ENCODE peak calls at places on chromosome 17, in ten cellular contexts. G, J, C, D, H, B, O, T, S and Y are unnamed samples. For H3K4me1, the result is how much of the 10 kb centered on the place peaks cover.

GRCh38 chr17:11276486-11276885 is 35.5 kb downstream of the SHISA6 start:
- DNase-seq in S (no peak), T (no peak), G (no peak), D (no peak), C (no peak), O (no peak), H (no peak), J (no peak), B (no peak), Y (no peak)

GRCh38 chr17:29145289-29146058 is 34.7 kb downstream of the MYO18A start:
- DNase-seq in C (peak), H (peak), S (peak), J (peak), O (peak), T (peak), G (peak), B (peak), D (peak), Y (peak)

GRCh38 chr17:51270675-51271074 is 10.3 kb downstream of the UTP18 start:
- DNase-seq in H (no peak), C (no peak), S (no peak), G (no peak), T (no peak), B (no peak), O (no peak), J (no peak), D (no peak), Y (no peak)

GRCh38 chr17:64056269-64057005 is 36.0 kb upstream of the ICAM2 start:
- DNase-seq in G (peak), S (no peak), C (no peak), O (peak), D (no peak), B (no peak), H (no peak), T (no peak), J (no peak), Y (no peak)

GRCh38 chr17:48609754-48610281 is 999 bp downstream of the HOXB7 start:
- DNase-seq in J (no peak), C (no peak), B (no peak), G (no peak), D (no peak), T (no peak), S (no peak), O (no peak), H (no peak), Y (no peak)

GRCh38 chr17:75472119-75472518 is 15.7 kb downstream of the TMEM94 start:
- DNase-seq in O (no peak), C (no peak), S (no peak), J (no peak), G (no peak), T (no peak), D (no peak), B (no peak), H (no peak), Y (no peak)

GRCh38 chr17:66810951-66811682 is 23.8 kb upstream of the CACNG5 start:
- DNase-seq in J (no peak), H (no peak), S (no peak), B (no peak), C (no peak), D (no peak), O (no peak), G (no peak), T (no peak), Y (no peak)

GRCh38 chr17:68657166-68657940 is 56.2 kb upstream of the FAM20A start:
- DNase-seq in D (no peak), C (peak), O (no peak), T (no peak), H (no peak), J (no peak), B (no peak), S (no peak), G (no peak), Y (no peak)

GRCh38 chr17:83091257-83092141 is 12.1 kb downstream of the METRNL start:
- DNase-seq in B (peak), O (peak), J (no peak), C (no peak), S (no peak), T (no peak), G (no peak), D (no peak), H (no peak), Y (peak)

GRCh38 chr17:50685691-50686493 is 21.8 kb downstream of the ANKRD40 start:
- DNase-seq in S (no peak), D (no peak), J (no peak), H (no peak), T (no peak), C (no peak), B (no peak), O (peak), G (no peak), Y (no peak)

GRCh38 chr17:60039509-60040442 is 38.9 kb downstream of the HEATR6 start:
- DNase-seq in D (no peak), H (no peak), J (no peak), C (no peak), O (no peak), S (no peak), G (no peak), T (no peak), B (no peak), Y (no peak)

GRCh38 chr17:79984045-79984840 is 51.4 kb downstream of the TBC1D16 start:
- DNase-seq in G (no peak), J (no peak), S (no peak), H (no peak), T (no peak), C (no peak), B (no peak), O (no peak), D (no peak), Y (no peak)

GRCh38 chr17:36928450-36929125 is 8.7 kb upstream of the LHX1 start:
- DNase-seq in T (no peak), H (no peak), G (no peak), B (no peak), J (no peak), D (no peak), C (no peak), O (no peak), S (no peak), Y (no peak)

GRCh38 chr17:50584116-50584515 is 23.6 kb downstream of the CACNA1G start:
- DNase-seq in G (no peak), O (no peak), D (no peak), H (no peak), J (no peak), B (no peak), S (no peak), C (no peak), T (no peak), Y (no peak)

GRCh38 chr17:41734139-41734948 is at the start of gene HAP1:
- DNase-seq in T (no peak), O (peak), S (peak), B (peak), H (no peak), D (no peak), G (peak), C (peak), J (peak), Y (no peak)

GRCh38 chr17:10772425-10773380 is 31.2 kb downstream of the TMEM238L start:
- DNase-seq in G (peak), D (no peak), B (peak), T (no peak), S (peak), H (no peak), J (peak), O (peak), C (peak), Y (no peak)

GRCh38 chr17:28878981-28879380 is 18.6 kb downstream of the FLOT2 start:
- DNase-seq in O (peak), G (peak), B (peak), H (no peak), J (peak), S (peak), T (no peak), D (no peak), C (peak), Y (no peak)

GRCh38 chr17:43673516-43674323 is 12.0 kb upstream of the MEOX1 start:
- DNase-seq in G (peak), O (peak), J (peak), H (peak), S (peak), B (peak), D (peak), C (peak), T (peak), Y (peak)

GRCh38 chr17:83154311-83155127 is 75.1 kb downstream of the METRNL start:
- DNase-seq in B (no peak), C (no peak), G (no peak), H (peak), J (no peak), D (no peak), T (no peak), S (no peak), O (no peak), Y (no peak)

DNA sequence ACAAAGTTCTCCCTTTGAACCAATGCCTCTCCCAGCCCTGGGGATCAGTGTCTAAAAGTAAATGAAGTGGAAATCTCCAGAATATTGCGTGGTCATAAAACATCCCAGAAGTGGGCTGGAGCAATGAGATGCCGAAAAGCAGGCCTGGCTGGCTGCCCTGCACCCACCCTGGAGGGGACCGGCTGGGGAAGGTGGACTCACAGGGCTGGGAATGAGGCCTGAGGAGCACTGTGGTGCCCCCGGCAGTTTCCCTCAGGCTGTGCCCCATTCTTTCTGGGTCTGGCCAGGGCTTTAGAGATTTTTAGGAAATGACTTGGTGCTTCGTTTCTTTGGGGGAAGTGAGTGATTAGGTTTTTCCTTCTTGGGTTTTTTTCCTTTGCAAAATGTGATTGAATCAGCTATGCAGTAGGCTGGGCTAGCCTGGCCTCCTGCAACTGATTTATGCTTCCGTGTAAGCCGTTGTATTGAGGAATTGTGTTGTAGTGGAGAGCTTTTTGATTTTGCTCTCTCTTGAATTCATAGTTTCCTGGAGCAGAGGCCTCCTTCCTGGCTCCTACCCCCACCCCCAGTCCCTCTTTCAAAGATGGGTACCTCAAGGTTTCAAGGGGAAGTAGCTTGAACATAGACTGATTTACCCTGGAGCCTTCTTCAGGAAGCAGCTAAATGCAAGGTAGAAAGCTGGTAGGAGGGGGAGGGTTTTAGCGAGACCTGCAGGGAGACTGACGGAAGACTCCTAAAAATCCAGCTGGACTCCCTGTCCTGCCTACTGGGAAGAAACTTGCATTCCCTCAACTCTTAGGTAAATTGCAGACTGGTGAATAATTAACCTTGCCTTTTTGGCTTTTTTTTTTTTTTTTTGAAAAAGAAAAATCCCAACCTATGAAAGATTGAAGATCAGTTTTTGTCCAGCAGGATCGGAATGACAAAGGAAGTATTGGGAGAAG is 170.3 kb downstream of the RAB11FIP4 start:
- DNase-seq in D (no peak), B (no peak), O (no peak), H (no peak), J (no peak), T (no peak), S (no peak), G (no peak), C (peak), Y (no peak)
- H3K4me1 ChIP-seq in D (under half), B (half or more), O (half or more), H (under half), J (under half), T (half or more), S (under half), G (under half), C (under half), Y (half or more)

GRCh38 chr17:1620486-1620885 is 8.1 kb downstream of the SLC43A2 start:
- DNase-seq in C (no peak), T (no peak), J (no peak), H (no peak), G (no peak), O (no peak), S (no peak), D (no peak), B (no peak), Y (no peak)
- H3K4me3 ChIP-seq in C (no peak), T (no peak), J (no peak), H (no peak), G (no peak), O (no peak), S (no peak), D (no peak), B (no peak), Y (no peak)

DNA sequence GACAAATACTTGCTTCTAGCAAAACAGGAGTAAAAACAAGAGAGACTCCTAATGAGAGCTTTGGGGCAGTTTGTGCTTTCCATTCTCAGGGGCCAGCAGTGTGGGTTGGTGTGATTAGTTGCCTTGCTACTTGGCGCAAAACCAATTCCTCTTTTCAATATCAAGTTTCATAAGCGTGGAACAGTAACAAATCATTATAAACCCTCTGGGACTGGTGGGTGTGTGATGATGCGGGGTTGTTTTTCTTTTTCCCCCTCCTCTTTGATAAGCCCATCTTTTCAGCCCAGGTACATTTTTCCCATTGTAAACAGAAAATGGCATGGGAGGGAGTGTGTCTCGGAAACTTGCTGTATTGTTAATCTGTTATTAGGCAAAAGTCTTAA is 166.5 kb downstream of the CCDC182 start:
- DNase-seq in C (peak), D (no peak), J (no peak), G (no peak), B (no peak), H (no peak), T (no peak), O (no peak), S (no peak), Y (no peak)
- H3K4me1 ChIP-seq in C (under half), D (under half), J (under half), G (under half), B (under half), H (under half), T (under half), O (under half), S (under half), Y (under half)

DNA sequence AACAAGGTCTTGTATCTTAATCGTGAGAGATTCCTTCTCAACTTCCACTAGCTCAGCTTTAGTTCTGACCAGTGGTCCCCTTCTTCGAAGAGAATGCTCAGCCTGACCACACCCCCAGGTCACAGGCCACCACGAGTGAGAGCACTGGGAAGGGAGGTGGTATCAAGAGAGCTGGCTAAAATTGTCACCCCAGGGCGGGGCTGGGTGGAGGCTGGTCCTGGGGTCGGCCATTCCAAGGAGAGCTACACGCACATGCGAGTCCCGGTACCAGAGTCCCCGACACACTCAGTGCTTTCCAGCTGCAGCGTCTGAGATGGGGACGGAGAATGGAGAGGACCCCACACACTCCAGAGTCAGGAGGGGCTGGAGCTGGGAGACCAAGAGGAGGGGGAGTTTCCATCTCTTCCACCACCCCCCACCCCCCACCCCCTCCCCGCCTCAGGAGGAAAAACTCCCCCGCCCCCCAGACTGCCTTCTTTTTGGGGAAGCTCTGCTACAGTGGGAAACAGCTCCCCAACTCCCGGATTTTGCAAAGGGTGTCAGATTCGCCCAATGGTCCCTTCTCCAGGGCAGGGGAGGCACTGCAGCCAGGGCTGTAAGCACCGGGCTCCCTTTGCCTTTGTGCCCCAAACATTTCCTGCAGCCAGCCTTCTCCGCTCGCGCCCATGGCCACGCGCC is 1.6 kb downstream of the C1QL1 start:
- DNase-seq in D (no peak), B (no peak), J (no peak), G (no peak), T (no peak), S (no peak), H (no peak), O (no peak), C (no peak), Y (no peak)
- H3K4me3 ChIP-seq in D (no peak), B (peak), J (no peak), G (no peak), T (peak), S (no peak), H (no peak), O (no peak), C (no peak), Y (no peak)

GRCh38 chr17:39098474-39099090 is 52.9 kb downstream of the PLXDC1 start:
- DNase-seq in S (no peak), D (no peak), T (no peak), B (no peak), H (no peak), G (no peak), C (no peak), O (no peak), J (no peak), Y (no peak)
- H3K4me1 ChIP-seq in S (under half), D (under half), T (half or more), B (half or more), H (under half), G (under half), C (under half), O (under half), J (under half), Y (under half)

GRCh38 chr17:40694584-40694983 is 9.0 kb downstream of the KRT24 start:
- DNase-seq in G (no peak), D (no peak), H (no peak), J (no peak), O (no peak), C (no peak), B (no peak), T (no peak), S (no peak), Y (no peak)
- H3K4me3 ChIP-seq in G (no peak), D (no peak), H (no peak), J (no peak), O (no peak), C (no peak), B (no peak), T (no peak), S (no peak), Y (no peak)

DNA sequence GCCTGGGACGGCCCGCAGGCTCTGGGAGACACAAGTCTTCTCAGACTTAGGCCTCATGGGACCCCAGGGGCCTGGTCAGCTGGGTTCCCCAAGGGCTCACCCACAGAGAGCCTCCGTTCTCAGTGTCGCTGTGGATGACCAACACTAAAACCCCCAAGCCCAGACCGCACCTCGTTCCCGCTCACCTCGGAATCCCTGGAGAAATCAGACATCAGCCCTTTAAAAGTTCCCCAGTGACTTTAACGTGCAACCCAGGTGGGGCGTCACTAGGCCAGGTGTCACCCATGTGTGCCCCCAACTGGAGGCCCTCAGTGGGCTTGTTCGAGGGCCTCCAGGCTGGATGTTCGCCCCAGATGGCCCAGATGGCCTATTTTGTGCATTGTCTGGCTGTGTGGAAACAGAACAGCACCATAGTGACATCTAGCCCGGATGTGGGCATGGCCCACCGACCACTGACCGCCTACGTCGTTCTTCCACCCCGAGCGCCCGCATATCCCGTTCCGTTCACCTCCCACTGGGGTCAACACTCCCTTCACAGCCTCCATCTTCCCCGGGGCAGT is 52.3 kb upstream of the DNAH17 start:
- DNase-seq in S (no peak), O (no peak), H (no peak), T (no peak), J (no peak), G (no peak), D (no peak), B (no peak), C (no peak), Y (no peak)
- H3K4me1 ChIP-seq in S (under half), O (under half), H (under half), T (under half), J (under half), G (under half), D (under half), B (under half), C (under half), Y (under half)

GRCh38 chr17:38731526-38732294 is 1.6 kb downstream of the CISD3 start:
- DNase-seq in C (no peak), H (no peak), D (no peak), B (no peak), O (no peak), T (no peak), G (no peak), S (no peak), J (no peak), Y (no peak)

GRCh38 chr17:38730526-38731379 is 612 bp downstream of the CISD3 start:
- DNase-seq in D (peak), O (peak), H (peak), T (peak), G (peak), C (peak), S (peak), B (peak), J (peak), Y (peak)

GRCh38 chr17:38729368-38729885 is 714 bp upstream of the CISD3 start:
- DNase-seq in C (no peak), G (no peak), H (no peak), D (no peak), T (no peak), B (no peak), J (no peak), S (no peak), O (no peak), Y (no peak)

GRCh38 chr17:38728290-38728831 is 1.8 kb upstream of the CISD3 start:
- DNase-seq in O (no peak), T (no peak), J (no peak), S (no peak), G (peak), D (no peak), B (no peak), C (no peak), H (no peak), Y (no peak)

GRCh38 chr17:38729886-38730525 is at the start of gene CISD3:
- DNase-seq in C (peak), J (peak), T (peak), S (peak), G (peak), D (peak), O (peak), H (peak), B (peak), Y (peak)
- H3K4me3 ChIP-seq in C (peak), J (peak), T (peak), S (peak), G (peak), D (peak), O (peak), H (peak), B (peak), Y (peak)